ENCODE peak calls at places on chromosomes 4 and X, in seven cellular contexts. O, V, Y, Z, N, S and R are unnamed samples.
A peak's percentile ranks its signal among the peaks of the same experiment; 100 is the strongest.

GRCh38 chrX:39935414-39936064 is 162.2 kb downstream of the BCOR start:
- DNase-seq in O (no peak), V (no peak), Y (peak; percentile 52), Z (no peak), N (no peak), S (no peak), R (no peak)

GRCh38 chr4:112559053-112559452 is 43.1 kb upstream of the NEUROG2 start:
- DNase-seq in O (no peak), V (no peak), Y (no peak), Z (no peak), N (no peak), S (no peak), R (no peak)

GRCh38 chrX:106481341-106481740 is 130.4 kb upstream of the RADX start:
- DNase-seq in O (peak; percentile 20), V (peak; percentile 53), Y (peak; percentile 2), Z (peak; percentile 30), N (no peak), S (peak; percentile 22), R (peak; percentile 9)

GRCh38 chr4:15506464-15506863 is 36.8 kb downstream of the CC2D2A start:
- DNase-seq in O (no peak), V (peak; percentile 10), Y (no peak), Z (no peak), N (no peak), S (no peak), R (no peak)

GRCh38 chrX:426881-427280 is 40.2 kb upstream of the PPP2R3B start:
- DNase-seq in O (no peak), V (no peak), Y (no peak), Z (no peak), N (no peak), S (no peak), R (no peak)

GRCh38 chr4:164012396-164013027 is 518.0 kb downstream of the TMA16 start:
- DNase-seq in O (peak; percentile 6), V (peak; percentile 34), Y (no peak), Z (peak; percentile 35), N (peak; percentile 18), S (no peak), R (peak; percentile 3)

GRCh38 chrX:31397119-31397518 is 325.3 kb upstream of the FTHL17 start:
- DNase-seq in O (no peak), V (peak; percentile 86), Y (peak; percentile 40), Z (no peak), N (no peak), S (peak; percentile 67), R (no peak)

GRCh38 chrX:150616863-150617198 is 48.4 kb downstream of the MTM1 start:
- DNase-seq in O (no peak), V (peak; percentile 55), Y (no peak), Z (no peak), N (no peak), S (no peak), R (no peak)

GRCh38 chr4:77188498-77189187 is 31.6 kb downstream of the CCNG2 start:
- DNase-seq in O (no peak), V (no peak), Y (no peak), Z (no peak), N (no peak), S (no peak), R (no peak)

GRCh38 chrX:19513383-19513782 is 1.9 kb downstream of the MAP3K15 start:
- DNase-seq in O (no peak), V (no peak), Y (no peak), Z (no peak), N (no peak), S (no peak), R (no peak)

GRCh38 chr4:7167706-7168105 is 24.6 kb upstream of the SORCS2 start:
- DNase-seq in O (no peak), V (no peak), Y (no peak), Z (no peak), N (no peak), S (no peak), R (no peak)

GRCh38 chr4:125004676-125005075 is 292.1 kb upstream of the ANKRD50 start:
- DNase-seq in O (no peak), V (no peak), Y (no peak), Z (no peak), N (no peak), S (no peak), R (no peak)

GRCh38 chr4:24516926-24517325 is 67.4 kb downstream of the DHX15 start:
- DNase-seq in O (no peak), V (no peak), Y (no peak), Z (no peak), N (no peak), S (no peak), R (no peak)

GRCh38 chr4:162645381-162645780 is 481.6 kb upstream of the FSTL5 start:
- DNase-seq in O (no peak), V (no peak), Y (no peak), Z (no peak), N (no peak), S (no peak), R (no peak)

GRCh38 chrX:18674417-18674787 is 2.5 kb upstream of the RS1 start:
- DNase-seq in O (peak; percentile 22), V (no peak), Y (no peak), Z (peak; percentile 14), N (peak; percentile 39), S (no peak), R (peak; percentile 7)

GRCh38 chr4:169795585-169795984 is 37.8 kb upstream of the HPF1 start:
- DNase-seq in O (no peak), V (peak; percentile 61), Y (no peak), Z (no peak), N (no peak), S (peak; percentile 26), R (no peak)

GRCh38 chr4:180059216-180059881 is 2183.9 kb upstream of the TENM3 start:
- DNase-seq in O (peak; percentile 32), V (no peak), Y (no peak), Z (no peak), N (no peak), S (no peak), R (no peak)

GRCh38 chr4:8682725-8683124 is 90.2 kb downstream of the CPZ start:
- DNase-seq in O (no peak), V (no peak), Y (no peak), Z (no peak), N (no peak), S (no peak), R (no peak)

GRCh38 chr4:16140520-16141249 is 56.9 kb upstream of the PROM1 start:
- DNase-seq in O (no peak), V (peak; percentile 90), Y (peak; percentile 48), Z (no peak), N (no peak), S (peak; percentile 74), R (no peak)

GRCh38 chr4:6495736-6496135 is 23.3 kb upstream of the PPP2R2C start:
- DNase-seq in O (no peak), V (no peak), Y (no peak), Z (no peak), N (no peak), S (no peak), R (no peak)

GRCh38 chr4:151417766-151418376 is 8.9 kb downstream of the FHIP1A start:
- DNase-seq in O (no peak), V (peak; percentile 38), Y (no peak), Z (no peak), N (no peak), S (no peak), R (no peak)

GRCh38 chrX:132270021-132270420 is 50.8 kb upstream of the RAP2C start:
- DNase-seq in O (no peak), V (peak; percentile 33), Y (no peak), Z (no peak), N (no peak), S (no peak), R (no peak)

GRCh38 chr4:128649575-128650205 is 159.8 kb upstream of the JADE1 start:
- DNase-seq in O (no peak), V (peak; percentile 67), Y (no peak), Z (no peak), N (no peak), S (peak; percentile 16), R (no peak)

GRCh38 chr4:8224596-8225289 is 25.7 kb downstream of the SH3TC1 start:
- DNase-seq in O (no peak), V (no peak), Y (no peak), Z (no peak), N (no peak), S (no peak), R (no peak)

GRCh38 chr4:16026155-16026761 is 57.6 kb downstream of the PROM1 start:
- DNase-seq in O (peak; percentile 52), V (peak; percentile 69), Y (peak; percentile 25), Z (peak; percentile 28), N (no peak), S (no peak), R (peak; percentile 3)

GRCh38 chr4:176191974-176192373 is 3.4 kb downstream of the SPATA4 start:
- DNase-seq in O (no peak), V (peak; percentile 71), Y (peak; percentile 19), Z (no peak), N (no peak), S (no peak), R (no peak)

GRCh38 chr4:42331914-42332368 is 65.3 kb upstream of the SHISA3 start:
- DNase-seq in O (no peak), V (peak; percentile 73), Y (no peak), Z (no peak), N (no peak), S (peak; percentile 10), R (no peak)

GRCh38 chr4:3529363-3529762 is 2.9 kb downstream of the LRPAP1 start:
- DNase-seq in O (no peak), V (peak; percentile 38), Y (no peak), Z (no peak), N (no peak), S (no peak), R (no peak)